ENCODE peak calls at places on chromosomes 16 and 17, in six cellular contexts. M is activated naive CD8-positive, alpha-beta T cell treated with anti-CD3 and anti-CD28 coated beads for 36 hours; A is COR-L47; V is epithelial cell of proximal tubule; W is hypothalamus; J is ovary. H is an unnamed sample.

GRCh38 chr17:32801193-32801592 is 75.7 kb downstream of the MYO1D start:
- DNase-seq in M (no peak), A (no peak), V (no peak), W (no peak), J (peak), H (no peak)

GRCh38 chr16:27199235-27199586 is 4.1 kb upstream of the KDM8 start:
- DNase-seq in M (no peak), A (no peak), V (no peak), W (no peak), J (no peak), H (no peak)

GRCh38 chr16:74732951-74733350 is 32.3 kb upstream of the MLKL start:
- DNase-seq in M (no peak), A (no peak), V (no peak), W (no peak), J (no peak), H (no peak)

GRCh38 chr17:81128774-81129173 is 36.5 kb upstream of the PVALEF start:
- DNase-seq in M (no peak), A (no peak), V (no peak), W (peak), J (no peak), H (no peak)

GRCh38 chr17:47905221-47905733 is 9.2 kb downstream of the SP2 start:
- DNase-seq in M (no peak), A (no peak), V (peak), W (peak), J (peak), H (no peak)

GRCh38 chr16:11401161-11402050 is 56.1 kb downstream of the RMI2 start:
- DNase-seq in M (no peak), A (no peak), V (no peak), W (no peak), J (peak), H (no peak)

GRCh38 chr17:69523252-69523861 is 108.9 kb downstream of the MAP2K6 start:
- DNase-seq in M (no peak), A (peak), V (no peak), W (no peak), J (no peak), H (peak)

GRCh38 chr17:1787301-1787902 is 25.5 kb downstream of the SERPINF1 start:
- DNase-seq in M (no peak), A (no peak), V (peak), W (no peak), J (peak), H (no peak)

GRCh38 chr17:30234954-30235353 is 543 bp downstream of the SLC6A4 start:
- DNase-seq in M (peak), A (no peak), V (no peak), W (no peak), J (no peak), H (peak)

GRCh38 chr17:72388765-72389473 is 268.1 kb downstream of the SOX9 start:
- DNase-seq in M (no peak), A (no peak), V (no peak), W (no peak), J (no peak), H (no peak)

GRCh38 chr17:50055055-50055425 is 870 bp upstream of the ITGA3 start:
- DNase-seq in M (peak), A (peak), V (no peak), W (no peak), J (no peak), H (no peak)

GRCh38 chr17:37671028-37671812 is 28.0 kb upstream of the DDX52 start:
- DNase-seq in M (no peak), A (no peak), V (no peak), W (no peak), J (no peak), H (no peak)

GRCh38 chr16:53912155-53912554 is 208.2 kb downstream of the FTO start:
- DNase-seq in M (peak), A (no peak), V (no peak), W (no peak), J (no peak), H (peak)

GRCh38 chr16:51569204-51569911 is 418.3 kb upstream of the SALL1 start:
- DNase-seq in M (no peak), A (no peak), V (no peak), W (no peak), J (no peak), H (no peak)

GRCh38 chr17:13601776-13602551 is at the start of gene HS3ST3A1:
- DNase-seq in M (peak), A (no peak), V (no peak), W (no peak), J (peak), H (no peak)

GRCh38 chr17:78670850-78671291 is 93.7 kb upstream of the DNAH17 start:
- DNase-seq in M (no peak), A (no peak), V (no peak), W (no peak), J (no peak), H (no peak)

GRCh38 chr16:55656695-55657092 is 906 bp downstream of the SLC6A2 start:
- DNase-seq in M (no peak), A (no peak), V (no peak), W (no peak), J (no peak), H (no peak)

GRCh38 chr17:75406222-75406615 is 741 bp upstream of the GRB2 start:
- DNase-seq in M (no peak), A (no peak), V (no peak), W (no peak), J (no peak), H (no peak)

GRCh38 chr17:34173221-34173620 is 81.9 kb upstream of the CCL2 start:
- DNase-seq in M (no peak), A (no peak), V (no peak), W (no peak), J (no peak), H (no peak)

GRCh38 chr17:18141210-18141803 is 32.8 kb downstream of the MYO15A start:
- DNase-seq in M (no peak), A (peak), V (no peak), W (no peak), J (no peak), H (peak)

GRCh38 chr16:22645868-22646267 is 135.2 kb downstream of the NPIPB5 start:
- DNase-seq in M (no peak), A (no peak), V (no peak), W (no peak), J (no peak), H (no peak)

GRCh38 chr16:55543470-55543869 is 23.0 kb upstream of the CAPNS2 start:
- DNase-seq in M (no peak), A (no peak), V (no peak), W (no peak), J (no peak), H (no peak)

GRCh38 chr17:13925579-13925978 is 143.7 kb upstream of the COX10 start:
- DNase-seq in M (no peak), A (no peak), V (no peak), W (no peak), J (no peak), H (no peak)

GRCh38 chr17:16910341-16910740 is 61.6 kb downstream of the TNFRSF13B start:
- DNase-seq in M (no peak), A (no peak), V (no peak), W (no peak), J (no peak), H (no peak)

GRCh38 chr17:1638171-1638583 is 7.4 kb downstream of the SCARF1 start:
- DNase-seq in M (no peak), A (no peak), V (no peak), W (no peak), J (no peak), H (no peak)

GRCh38 chr17:69802045-69802740 is 272.8 kb upstream of the KCNJ16 start:
- DNase-seq in M (no peak), A (no peak), V (no peak), W (no peak), J (no peak), H (no peak)

GRCh38 chr16:13108126-13108525 is 206.7 kb downstream of the SHISA9 start:
- DNase-seq in M (no peak), A (no peak), V (no peak), W (no peak), J (no peak), H (no peak)

GRCh38 chr16:77589071-77589755 is 133.1 kb upstream of the NUDT7 start:
- DNase-seq in M (no peak), A (no peak), V (no peak), W (no peak), J (no peak), H (no peak)

GRCh38 chr17:77786090-77786489 is 172.4 kb upstream of the TNRC6C start:
- DNase-seq in M (no peak), A (no peak), V (no peak), W (no peak), J (no peak), H (no peak)

GRCh38 chr17:58693208-58693607 is 806 bp downstream of the RAD51C start:
- DNase-seq in M (no peak), A (no peak), V (no peak), W (no peak), J (no peak), H (no peak)

GRCh38 chr16:85190572-85190971 is 78.3 kb upstream of the CIBAR2 start:
- DNase-seq in M (no peak), A (no peak), V (no peak), W (no peak), J (no peak), H (no peak)

GRCh38 chr16:82639666-82640336 is 13.0 kb downstream of the CDH13 start:
- DNase-seq in M (peak), A (no peak), V (no peak), W (no peak), J (no peak), H (no peak)

GRCh38 chr17:41578538-41578937 is 6.7 kb upstream of the KRT9 start:
- DNase-seq in M (no peak), A (no peak), V (no peak), W (no peak), J (no peak), H (no peak)

GRCh38 chr16:70478169-70478568 is 23.8 kb downstream of the FCSK start:
- DNase-seq in M (no peak), A (no peak), V (no peak), W (no peak), J (no peak), H (no peak)

GRCh38 chr16:19948186-19949104 is 63.8 kb upstream of the GPRC5B start:
- DNase-seq in M (no peak), A (no peak), V (no peak), W (no peak), J (no peak), H (no peak)

GRCh38 chr16:50285406-50286003 is 19.2 kb downstream of the ADCY7 start:
- DNase-seq in M (no peak), A (no peak), V (no peak), W (no peak), J (no peak), H (no peak)

GRCh38 chr16:88339926-88340754 is 42.6 kb upstream of the ZNF469 start:
- DNase-seq in M (no peak), A (no peak), V (no peak), W (no peak), J (no peak), H (no peak)

GRCh38 chr17:2964370-2964769 is 99.0 kb downstream of the OR1D5 start:
- DNase-seq in M (no peak), A (no peak), V (no peak), W (no peak), J (no peak), H (no peak)